ENCODE peak calls at places on chromosomes 4 and X, in ten cellular contexts. N, O, L, Q, J, F, D, K, A and T are unnamed samples.

GRCh38 chr4:8863759-8864682 is 7.6 kb downstream of the HMX1 start:
- DNase-seq in O (no peak), A (no peak), Q (no peak), L (no peak), D (no peak), K (no peak), N (no peak), F (no peak), J (no peak), T (no peak)

GRCh38 chrX:37454537-37455285 is 105.5 kb downstream of the PRRG1 start:
- DNase-seq in J (peak; percentile 18), O (no peak), A (no peak), Q (no peak), N (peak; percentile 26), F (no peak), D (no peak), L (peak; percentile 62), K (peak; percentile 89), T (no peak)

GRCh38 chr4:83716874-83717273 is 181.0 kb downstream of the GPAT3 start:
- DNase-seq in A (no peak), O (no peak), N (peak; percentile 33), Q (no peak), J (no peak), F (no peak), D (no peak), K (no peak), L (no peak), T (no peak)

GRCh38 chr4:825063-825968 is 613 bp downstream of the CPLX1 start:
- DNase-seq in N (peak; percentile 43), Q (peak; percentile 79), L (peak; percentile 45), J (no peak), D (peak; percentile 41), A (peak; percentile 38), O (no peak), F (no peak), K (no peak), T (no peak)

GRCh38 chr4:2261110-2261852 is 628 bp downstream of the MXD4 start:
- DNase-seq in N (peak; percentile 87), F (peak; percentile 31), L (peak; percentile 64), O (peak; percentile 68), D (peak; percentile 60), A (peak; percentile 36), Q (peak; percentile 74), J (no peak), K (peak; percentile 37), T (peak; percentile 54)

GRCh38 chr4:52846502-52846901 is 15.6 kb upstream of the RASL11B start:
- DNase-seq in L (no peak), J (no peak), Q (no peak), N (no peak), K (no peak), D (no peak), A (no peak), O (no peak), F (no peak), T (no peak)

GRCh38 chr4:102696763-102697162 is 64.0 kb downstream of the MANBA start:
- DNase-seq in O (no peak), D (no peak), J (no peak), N (no peak), L (no peak), F (no peak), A (no peak), Q (no peak), K (no peak), T (no peak)

GRCh38 chrX:41047878-41048534 is 37.2 kb upstream of the USP9X start:
- DNase-seq in Q (no peak), K (no peak), J (no peak), O (no peak), D (no peak), A (no peak), N (no peak), L (no peak), F (no peak), T (no peak)

GRCh38 chrX:118347131-118347530 is 1.2 kb downstream of the WDR44 start:
- DNase-seq in D (no peak), F (no peak), Q (peak; percentile 19), N (peak; percentile 72), K (peak; percentile 47), O (no peak), J (no peak), L (peak; percentile 32), A (no peak), T (peak; percentile 22)

GRCh38 chr4:1520145-1520661 is 114.0 kb upstream of the NKX1-1 start:
- DNase-seq in F (no peak), J (no peak), O (peak; percentile 24), N (no peak), Q (no peak), A (no peak), L (peak; percentile 23), D (no peak), K (no peak), T (no peak)

GRCh38 chrX:44945736-44946135 is 72.7 kb downstream of the KDM6A start:
- DNase-seq in K (peak; percentile 67), N (no peak), A (no peak), Q (no peak), L (no peak), D (no peak), O (no peak), F (no peak), J (peak; percentile 3), T (no peak)

GRCh38 chr4:20203508-20203907 is 48.2 kb upstream of the SLIT2 start:
- DNase-seq in D (no peak), J (no peak), O (no peak), F (no peak), A (no peak), N (peak; percentile 92), Q (no peak), K (peak; percentile 75), L (no peak), T (no peak)

GRCh38 chr4:52956691-52957090 is 94.6 kb downstream of the RASL11B start:
- DNase-seq in F (no peak), D (no peak), K (no peak), J (no peak), L (no peak), N (peak; percentile 11), A (peak; percentile 59), Q (no peak), O (no peak), T (no peak)

GRCh38 chr4:155774033-155774432 is 15.2 kb downstream of the GUCY1B1 start:
- DNase-seq in N (no peak), K (no peak), D (no peak), Q (no peak), O (no peak), A (no peak), J (no peak), F (no peak), L (no peak), T (no peak)

GRCh38 chr4:67638157-67638556 is 62.8 kb downstream of the UBA6 start:
- DNase-seq in N (no peak), O (no peak), K (no peak), L (no peak), J (no peak), A (no peak), Q (no peak), D (no peak), F (no peak), T (no peak)

GRCh38 chr4:75080888-75081287 is 148.0 kb downstream of the PARM1 start:
- DNase-seq in A (no peak), L (no peak), N (no peak), Q (no peak), O (no peak), F (no peak), K (no peak), J (no peak), D (no peak), T (no peak)

GRCh38 chrX:53715336-53715924 is 28.9 kb upstream of the HUWE1 start:
- DNase-seq in D (no peak), F (no peak), N (no peak), K (peak; percentile 51), A (no peak), O (no peak), Q (no peak), J (no peak), L (no peak), T (no peak)

GRCh38 chr4:7073526-7074390 is 5.9 kb upstream of the GRPEL1 start:
- DNase-seq in N (peak; percentile 65), K (peak; percentile 67), F (no peak), O (peak; percentile 76), A (peak; percentile 50), L (peak; percentile 68), D (no peak), J (peak; percentile 66), Q (peak; percentile 87), T (no peak)

GRCh38 chr4:124641715-124642380 is 70.7 kb downstream of the ANKRD50 start:
- DNase-seq in D (no peak), O (no peak), Q (no peak), J (peak; percentile 8), A (no peak), N (peak; percentile 86), L (peak; percentile 70), F (no peak), K (peak; percentile 93), T (no peak)

GRCh38 chr4:5212255-5213032 is 161.2 kb downstream of the STK32B start:
- DNase-seq in K (peak; percentile 35), O (no peak), D (no peak), A (no peak), L (peak; percentile 57), F (no peak), J (no peak), N (no peak), Q (no peak), T (no peak)

GRCh38 chr4:10096201-10096975 is 20.2 kb downstream of the WDR1 start:
- DNase-seq in K (peak; percentile 89), F (peak; percentile 68), Q (no peak), A (no peak), O (no peak), N (peak; percentile 96), D (peak; percentile 76), J (no peak), L (peak; percentile 94), T (peak; percentile 55)

GRCh38 chr4:77820836-77821561 is 1.8 kb upstream of the CNOT6L start:
- DNase-seq in Q (no peak), J (peak; percentile 16), O (no peak), D (no peak), K (no peak), F (no peak), L (no peak), A (no peak), N (peak; percentile 53), T (no peak)

GRCh38 chrX:151359931-151360871 is 36.8 kb upstream of the VMA21 start:
- DNase-seq in Q (peak; percentile 64), N (peak; percentile 44), F (peak; percentile 6), O (peak; percentile 69), D (peak; percentile 41), L (peak; percentile 33), K (peak; percentile 35), A (peak; percentile 22), J (peak; percentile 1), T (peak; percentile 11)

GRCh38 chr4:68895561-68896198 is 55.9 kb downstream of the UGT2A3 start:
- DNase-seq in K (peak; percentile 16), N (no peak), A (no peak), D (no peak), L (no peak), Q (no peak), O (no peak), F (no peak), J (no peak), T (no peak)

GRCh38 chr4:792729-793108 is 33.2 kb downstream of the CPLX1 start:
- DNase-seq in K (no peak), N (no peak), L (no peak), J (no peak), D (no peak), Q (no peak), O (no peak), A (no peak), F (no peak), T (no peak)

GRCh38 chrX:9340619-9341304 is 124.1 kb upstream of the TBL1X start:
- DNase-seq in K (peak; percentile 25), J (peak; percentile 12), L (no peak), O (peak; percentile 28), D (peak; percentile 39), F (no peak), Q (peak; percentile 27), A (no peak), N (peak; percentile 61), T (peak; percentile 61)

GRCh38 chr4:128338634-128339355 is 51.2 kb upstream of the PGRMC2 start:
- DNase-seq in L (peak; percentile 78), A (no peak), N (peak; percentile 90), F (no peak), D (no peak), Q (no peak), O (no peak), K (peak; percentile 76), J (no peak), T (no peak)

GRCh38 chr4:65798498-65799127 is 128.3 kb upstream of the EPHA5 start:
- DNase-seq in K (no peak), J (peak; percentile 26), D (no peak), L (no peak), O (no peak), A (no peak), F (no peak), N (no peak), Q (no peak), T (no peak)